ENCODE peak calls at places on chromosomes 7 and 10, in four cellular contexts. One of them, this sample, is unnamed.

GRCh38 chr10:80057171-80057570 is 21.3 kb upstream of the TMEM254 start:
- DNase-seq in GM12878: no peak
- DNase-seq in GM12892: no peak
- DNase-seq in K562: no peak
- DNase-seq in this sample: no peak

GRCh38 chr7:51666261-51666660 is 349.7 kb upstream of the COBL start:
- DNase-seq in GM12878: no peak
- DNase-seq in GM12892: no peak
- DNase-seq in K562: no peak
- DNase-seq in this sample: no peak

GRCh38 chr10:36790000-36790399 is 335.4 kb upstream of the ANKRD30A start:
- DNase-seq in GM12878: no peak
- DNase-seq in GM12892: no peak
- DNase-seq in K562: no peak
- DNase-seq in this sample: no peak

GRCh38 chr10:125000366-125001312 is 58.7 kb downstream of the ZRANB1 start:
- DNase-seq in GM12878: no peak
- DNase-seq in GM12892: no peak
- DNase-seq in K562: no peak
- DNase-seq in this sample: peak

GRCh38 chr7:123425246-123425645 is 109.1 kb downstream of the IQUB start:
- DNase-seq in GM12878: no peak
- DNase-seq in GM12892: no peak
- DNase-seq in K562: no peak
- DNase-seq in this sample: no peak

GRCh38 chr7:98303906-98304305 is 22.4 kb downstream of the BRI3 start:
- DNase-seq in GM12878: no peak
- DNase-seq in GM12892: no peak
- DNase-seq in K562: no peak
- DNase-seq in this sample: no peak

GRCh38 chr7:69596723-69597277 is 1.5 kb upstream of the AUTS2 start:
- DNase-seq in GM12878: no peak
- DNase-seq in GM12892: no peak
- DNase-seq in K562: no peak
- DNase-seq in this sample: no peak

GRCh38 chr10:65684896-65685295 is 1240.9 kb upstream of the LRRTM3 start:
- DNase-seq in GM12878: no peak
- DNase-seq in GM12892: no peak
- DNase-seq in K562: no peak
- DNase-seq in this sample: no peak

GRCh38 chr7:152989889-152990380 is 230.4 kb downstream of the ACTR3B start:
- DNase-seq in GM12878: no peak
- DNase-seq in GM12892: no peak
- DNase-seq in K562: no peak
- DNase-seq in this sample: no peak

GRCh38 chr10:34305189-34305588 is 509.9 kb downstream of the PARD3 start:
- DNase-seq in GM12878: no peak
- DNase-seq in GM12892: peak
- DNase-seq in K562: peak
- DNase-seq in this sample: peak

GRCh38 chr10:13400196-13400965 is 52.3 kb upstream of the SEPHS1 start:
- DNase-seq in GM12878: no peak
- DNase-seq in GM12892: no peak
- DNase-seq in K562: peak
- DNase-seq in this sample: no peak

GRCh38 chr10:13270877-13271551 is 28.9 kb downstream of the PHYH start:
- DNase-seq in GM12878: no peak
- DNase-seq in GM12892: no peak
- DNase-seq in K562: peak
- DNase-seq in this sample: no peak

GRCh38 chr7:15829689-15830088 is 143.2 kb upstream of the MEOX2 start:
- DNase-seq in GM12878: no peak
- DNase-seq in GM12892: no peak
- DNase-seq in K562: no peak
- DNase-seq in this sample: no peak

GRCh38 chr7:40297741-40298311 is 163.0 kb downstream of the SUGCT start:
- DNase-seq in GM12878: no peak
- DNase-seq in GM12892: no peak
- DNase-seq in K562: no peak
- DNase-seq in this sample: no peak

GRCh38 chr7:42091461-42092229 is 145.4 kb downstream of the GLI3 start:
- DNase-seq in GM12878: no peak
- DNase-seq in GM12892: no peak
- DNase-seq in K562: no peak
- DNase-seq in this sample: no peak

GRCh38 chr7:70700935-70701425 is 431.0 kb upstream of the GALNT17 start:
- DNase-seq in GM12878: no peak
- DNase-seq in GM12892: no peak
- DNase-seq in K562: no peak
- DNase-seq in this sample: no peak

GRCh38 chr7:149819961-149820340 is 18.2 kb upstream of the ZNF862 start:
- DNase-seq in GM12878: no peak
- DNase-seq in GM12892: no peak
- DNase-seq in K562: no peak
- DNase-seq in this sample: no peak

GRCh38 chr7:47992446-47992845 is 13.0 kb upstream of the HUS1 start:
- DNase-seq in GM12878: no peak
- DNase-seq in GM12892: no peak
- DNase-seq in K562: no peak
- DNase-seq in this sample: no peak

GRCh38 chr10:11874568-11875182 is 51.5 kb downstream of the PROSER2 start:
- DNase-seq in GM12878: peak
- DNase-seq in GM12892: no peak
- DNase-seq in K562: peak
- DNase-seq in this sample: peak

GRCh38 chr10:24449334-24449740 is 240.4 kb downstream of the KIAA1217 start:
- DNase-seq in GM12878: no peak
- DNase-seq in GM12892: no peak
- DNase-seq in K562: no peak
- DNase-seq in this sample: no peak

GRCh38 chr7:128911441-128912031 is 1.0 kb upstream of the KCP start:
- DNase-seq in GM12878: no peak
- DNase-seq in GM12892: no peak
- DNase-seq in K562: no peak
- DNase-seq in this sample: no peak

GRCh38 chr10:8173243-8173865 is 118.9 kb downstream of the GATA3 start:
- DNase-seq in GM12878: no peak
- DNase-seq in GM12892: no peak
- DNase-seq in K562: no peak
- DNase-seq in this sample: no peak

GRCh38 chr10:67606572-67606971 is 89.4 kb downstream of the CTNNA3 start:
- DNase-seq in GM12878: no peak
- DNase-seq in GM12892: no peak
- DNase-seq in K562: no peak
- DNase-seq in this sample: no peak

GRCh38 chr7:48139461-48139860 is 31.8 kb upstream of the ABCA13 start:
- DNase-seq in GM12878: no peak
- DNase-seq in GM12892: no peak
- DNase-seq in K562: peak
- DNase-seq in this sample: no peak

GRCh38 chr10:97426776-97427570 is 982 bp downstream of the PGAM1 start:
- DNase-seq in GM12878: no peak
- DNase-seq in GM12892: no peak
- DNase-seq in K562: peak
- DNase-seq in this sample: no peak

GRCh38 chr10:25063644-25064043 is 47.2 kb downstream of the THNSL1 start:
- DNase-seq in GM12878: no peak
- DNase-seq in GM12892: no peak
- DNase-seq in K562: no peak
- DNase-seq in this sample: no peak

GRCh38 chr10:119896937-119897336 is 4.4 kb downstream of the SEC23IP start:
- DNase-seq in GM12878: no peak
- DNase-seq in GM12892: no peak
- DNase-seq in K562: no peak
- DNase-seq in this sample: no peak

GRCh38 chr10:62083413-62083794 is 181.9 kb downstream of the ARID5B start:
- DNase-seq in GM12878: no peak
- DNase-seq in GM12892: no peak
- DNase-seq in K562: peak
- DNase-seq in this sample: no peak

GRCh38 chr7:47785923-47786556 is 162.2 kb downstream of the PKD1L1 start:
- DNase-seq in GM12878: no peak
- DNase-seq in GM12892: no peak
- DNase-seq in K562: no peak
- DNase-seq in this sample: no peak

GRCh38 chr10:11036424-11037011 is 18.8 kb downstream of the CELF2 start:
- DNase-seq in GM12878: no peak
- DNase-seq in GM12892: no peak
- DNase-seq in K562: peak
- DNase-seq in this sample: no peak

GRCh38 chr7:128672927-128673517 is 930 bp downstream of the GARIN1A start:
- DNase-seq in GM12878: no peak
- DNase-seq in GM12892: no peak
- DNase-seq in K562: peak
- DNase-seq in this sample: no peak

GRCh38 chr10:60270426-60270825 is 119.2 kb downstream of the ANK3 start:
- DNase-seq in GM12878: no peak
- DNase-seq in GM12892: no peak
- DNase-seq in K562: no peak
- DNase-seq in this sample: no peak

GRCh38 chr10:78953124-78954008 is 115.4 kb upstream of the ZMIZ1 start:
- DNase-seq in GM12878: peak
- DNase-seq in GM12892: no peak
- DNase-seq in K562: peak
- DNase-seq in this sample: no peak

GRCh38 chr7:51354897-51355296 is 38.3 kb upstream of the COBL start:
- DNase-seq in GM12878: no peak
- DNase-seq in GM12892: no peak
- DNase-seq in K562: peak
- DNase-seq in this sample: peak

DNA sequence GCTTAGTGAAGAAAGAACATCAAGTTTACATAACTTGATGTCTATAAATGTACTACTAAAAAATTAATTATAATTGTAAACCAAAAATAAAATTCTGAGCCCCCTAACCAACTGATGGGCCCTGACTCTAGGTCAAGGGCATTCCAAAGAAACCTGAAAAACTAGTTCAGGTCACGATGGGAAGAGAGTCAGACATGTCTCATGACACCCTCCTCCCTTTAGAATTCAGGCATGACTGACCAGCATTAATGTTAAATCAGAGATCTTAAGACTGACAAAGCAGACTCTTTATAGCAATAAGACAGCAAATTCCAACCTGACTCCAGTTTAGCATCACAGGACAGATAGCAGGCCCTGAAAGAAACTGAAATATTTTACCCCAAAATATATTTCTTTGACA is 21.6 kb upstream of the OTUD1 start:
- DNase-seq in GM12878: no peak
- DNase-seq in GM12892: no peak
- DNase-seq in K562: no peak
- DNase-seq in this sample: no peak
- TF ChIP-seq TAF1 in GM12878: no peak
- TF ChIP-seq TAF1 in GM12892: no peak
- TF ChIP-seq TAF1 in K562: no peak
- TF ChIP-seq TAF1 in this sample: no peak

GRCh38 chr7:27364344-27364758 is 121.7 kb downstream of the EVX1 start:
- DNase-seq in GM12878: no peak
- DNase-seq in GM12892: no peak
- DNase-seq in K562: no peak
- DNase-seq in this sample: no peak
- TF ChIP-seq POLR2A in GM12878: no peak
- TF ChIP-seq POLR2A in GM12892: no peak
- TF ChIP-seq POLR2A in K562: no peak
- TF ChIP-seq POLR2A in this sample: no peak

GRCh38 chr7:29102554-29103151 is 43.7 kb downstream of the CPVL start:
- DNase-seq in GM12878: no peak
- DNase-seq in GM12892: no peak
- DNase-seq in K562: peak
- DNase-seq in this sample: no peak
- TF ChIP-seq TAF1 in GM12878: no peak
- TF ChIP-seq TAF1 in GM12892: no peak
- TF ChIP-seq TAF1 in K562: no peak
- TF ChIP-seq TAF1 in this sample: no peak

DNA sequence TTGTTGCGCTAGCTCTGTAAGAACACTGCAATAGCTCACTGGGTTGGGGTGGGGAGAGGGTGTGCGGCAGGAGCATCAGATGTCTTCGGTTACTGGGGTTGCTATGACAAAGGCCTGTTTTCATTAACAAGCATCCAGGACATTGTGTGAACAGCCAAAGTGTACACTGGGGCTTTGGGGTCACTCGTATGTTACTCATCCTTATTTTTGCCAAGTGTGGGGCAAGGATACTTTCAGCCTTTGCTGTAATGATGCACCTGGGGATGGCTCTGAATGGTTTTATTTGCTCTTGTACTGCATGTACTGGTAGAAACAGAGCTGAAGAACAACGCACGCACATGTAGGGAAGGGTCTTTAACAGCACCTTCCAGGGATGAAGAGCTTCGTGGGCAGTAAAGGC is 73.0 kb upstream of the AFAP1L2 start:
- DNase-seq in GM12878: no peak
- DNase-seq in GM12892: no peak
- DNase-seq in K562: no peak
- DNase-seq in this sample: no peak
- TF ChIP-seq POLR2A in GM12878: no peak
- TF ChIP-seq POLR2A in GM12892: no peak
- TF ChIP-seq POLR2A in K562: no peak
- TF ChIP-seq POLR2A in this sample: no peak

GRCh38 chr7:139471740-139472353 is 11.6 kb downstream of the KLRG2 start:
- DNase-seq in GM12878: no peak
- DNase-seq in GM12892: no peak
- DNase-seq in K562: no peak
- DNase-seq in this sample: no peak
- TF ChIP-seq TAF1 in GM12878: no peak
- TF ChIP-seq TAF1 in GM12892: no peak
- TF ChIP-seq TAF1 in K562: no peak
- TF ChIP-seq TAF1 in this sample: no peak

GRCh38 chr10:71616817-71617654 is 102.5 kb downstream of the C10orf105 start:
- DNase-seq in GM12878: no peak
- DNase-seq in GM12892: no peak
- DNase-seq in K562: no peak
- DNase-seq in this sample: no peak
- TF ChIP-seq POLR2A in GM12878: no peak
- TF ChIP-seq POLR2A in GM12892: no peak
- TF ChIP-seq POLR2A in K562: no peak
- TF ChIP-seq POLR2A in this sample: no peak

GRCh38 chr7:112104153-112104552 is 102.0 kb downstream of the DOCK4 start:
- DNase-seq in GM12878: no peak
- DNase-seq in GM12892: no peak
- DNase-seq in K562: no peak
- DNase-seq in this sample: no peak
- TF ChIP-seq TAF1 in GM12878: no peak
- TF ChIP-seq TAF1 in GM12892: no peak
- TF ChIP-seq TAF1 in K562: no peak
- TF ChIP-seq TAF1 in this sample: no peak